ENCODE peak calls at places on chromosomes 2 and 18, in four cellular contexts. M is body of pancreas, G is mucosa of descending colon, J is ovary. Z is an unnamed sample.

GRCh38 chr18:58288922-58289797 is 245.1 kb downstream of the NEDD4L start:
- DNase-seq in M (no peak), G (no peak), J (no peak), Z (no peak)

GRCh38 chr2:38149533-38149932 is 73.6 kb upstream of the CYP1B1 start:
- DNase-seq in M (no peak), G (no peak), J (no peak), Z (peak; percentile 54)

GRCh38 chr18:45119888-45120287 is 439.2 kb downstream of the SETBP1 start:
- DNase-seq in M (peak; percentile 22), G (no peak), J (no peak), Z (no peak)

GRCh38 chr2:46232860-46233259 is 64.3 kb upstream of the EPAS1 start:
- DNase-seq in M (no peak), G (no peak), J (no peak), Z (no peak)

GRCh38 chr2:147222506-147222905 is 622.3 kb upstream of the ACVR2A start:
- DNase-seq in M (no peak), G (no peak), J (no peak), Z (no peak)

GRCh38 chr2:207758010-207758409 is 11.7 kb downstream of the FZD5 start:
- DNase-seq in M (no peak), G (no peak), J (no peak), Z (no peak)

GRCh38 chr2:227783404-227784138 is 30.1 kb upstream of the CCL20 start:
- DNase-seq in M (no peak), G (no peak), J (no peak), Z (no peak)

GRCh38 chr2:53629527-53629926 is 138.1 kb upstream of the CHAC2 start:
- DNase-seq in M (no peak), G (no peak), J (no peak), Z (no peak)

GRCh38 chr2:51706220-51706619 is 674.3 kb upstream of the NRXN1 start:
- DNase-seq in M (no peak), G (no peak), J (no peak), Z (no peak)

GRCh38 chr18:10378688-10379465 is 75.6 kb upstream of the APCDD1 start:
- DNase-seq in M (no peak), G (no peak), J (no peak), Z (no peak)

GRCh38 chr18:58871514-58872490 is 7.1 kb downstream of the ZNF532 start:
- DNase-seq in M (no peak), G (no peak), J (no peak), Z (no peak)

GRCh38 chr2:222959358-222959757 is 92.6 kb upstream of the KCNE4 start:
- DNase-seq in M (no peak), G (no peak), J (no peak), Z (no peak)

GRCh38 chr2:1887915-1888314 is 143.6 kb upstream of the PXDN start:
- DNase-seq in M (no peak), G (no peak), J (no peak), Z (no peak)

DNA sequence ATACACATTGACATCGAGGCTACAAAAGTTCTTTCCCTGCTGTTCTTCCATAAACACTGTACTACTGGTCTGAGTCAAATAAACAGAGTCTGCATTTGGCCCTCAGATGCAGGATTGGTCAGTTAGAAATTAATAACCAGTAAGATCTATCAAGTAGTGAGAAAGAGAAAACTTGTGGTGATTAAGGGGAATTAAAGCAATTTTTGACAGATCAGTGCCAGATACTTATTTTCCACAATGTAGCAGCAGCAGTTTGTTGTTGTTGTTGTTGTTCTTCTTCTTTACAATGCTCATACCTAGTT is 85.0 kb downstream of the IKZF2 start:
- DNase-seq in M (no peak), G (no peak), J (no peak), Z (no peak)
- H3K4me3 ChIP-seq in M (no peak overlapping the region), G (no peak overlapping the region), J (no peak overlapping the region), Z (peak overlapping the region; percentile 25)

GRCh38 chr18:76456823-76457222 is 38.2 kb downstream of the ZNF516 start:
- DNase-seq in M (no peak), G (no peak), J (no peak), Z (no peak)

GRCh38 chr18:76458522-76459311 is 36.3 kb downstream of the ZNF516 start:
- DNase-seq in M (no peak), G (no peak), J (peak; percentile 43), Z (peak; percentile 37)

GRCh38 chr18:76456018-76456750 is 38.9 kb downstream of the ZNF516 start:
- DNase-seq in M (peak; percentile 9), G (no peak), J (peak; percentile 29), Z (no peak)

GRCh38 chr18:76457957-76458356 is 37.1 kb downstream of the ZNF516 start:
- DNase-seq in M (no peak), G (no peak), J (no peak), Z (no peak)

GRCh38 chr18:76457475-76457874 is 37.6 kb downstream of the ZNF516 start:
- DNase-seq in M (no peak), G (no peak), J (peak; percentile 27), Z (no peak)
- H3K4me1 ChIP-seq in M (peaks cover 47% of the 10 kb centered on the region), G (no peaks in the 10 kb centered on the region), J (peaks cover 33% of the 10 kb centered on the region), Z (peaks cover 9% of the 10 kb centered on the region)

GRCh38 chr2:236166781-236167296 is 1.3 kb downstream of the GBX2 start:
- DNase-seq in M (no peak), G (no peak), J (no peak), Z (no peak)

GRCh38 chr2:236165491-236166156 is 2.6 kb downstream of the GBX2 start:
- DNase-seq in M (no peak), G (no peak), J (no peak), Z (no peak)

GRCh38 chr2:236164983-236165301 is 3.2 kb downstream of the GBX2 start:
- DNase-seq in M (no peak), G (no peak), J (no peak), Z (no peak)

GRCh38 chr2:236167297-236168109 is 683 bp downstream of the GBX2 start:
- DNase-seq in M (no peak), G (no peak), J (no peak), Z (no peak)

GRCh38 chr2:236166157-236166780 is 1.9 kb downstream of the GBX2 start:
- DNase-seq in M (no peak), G (no peak), J (no peak), Z (no peak)
- H3K4me3 ChIP-seq in M (peak overlapping the region; percentile 5), G (no peak overlapping the region), J (no peak overlapping the region), Z (peak overlapping the region; percentile 30)

DNA sequence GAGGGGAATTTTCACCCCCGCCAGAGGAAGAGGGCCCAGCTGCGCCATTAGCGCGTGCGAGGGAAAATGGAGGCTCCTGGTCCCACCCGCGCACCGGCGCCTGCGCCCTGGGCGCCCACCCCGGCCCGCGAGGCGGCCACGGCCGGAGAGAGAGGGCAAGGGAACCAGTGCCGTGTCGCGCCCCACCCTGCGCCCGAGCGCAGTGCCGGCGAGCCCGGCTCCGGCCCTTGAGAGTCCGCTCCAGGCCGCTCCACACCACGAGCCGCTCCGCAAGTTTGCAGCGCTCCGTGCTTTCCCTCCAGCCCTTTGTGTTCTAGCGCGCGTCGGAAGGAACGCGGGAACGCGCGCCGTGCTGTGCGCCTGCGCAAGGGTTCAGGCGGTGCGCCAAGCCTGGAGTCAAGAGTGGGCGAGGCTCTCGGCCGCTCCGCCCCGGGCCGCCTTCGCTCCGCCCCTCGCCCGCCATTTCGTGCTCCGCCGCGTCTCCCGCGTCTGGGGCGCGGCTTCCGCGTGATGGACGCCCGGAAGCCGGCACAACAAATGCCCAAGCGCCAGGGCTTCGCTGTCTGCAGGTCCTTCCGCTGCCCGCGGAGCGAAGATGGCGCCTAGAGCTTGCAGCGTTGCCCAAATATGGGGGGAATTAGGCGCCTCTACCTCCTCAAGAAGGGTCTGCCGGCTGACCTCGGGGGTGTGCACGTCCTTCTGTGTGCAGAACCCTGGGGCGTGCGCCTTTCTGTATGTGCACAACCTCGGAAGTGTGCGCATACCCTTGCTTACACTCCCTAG is 46.1 kb upstream of the PTMA start:
- DNase-seq in M (peak; percentile 98), G (peak; percentile 98), J (peak; percentile 99), Z (peak; percentile 97)
- H3K4me1 ChIP-seq in M (peaks cover 37% of the 10 kb centered on the region), G (peaks cover 31% of the 10 kb centered on the region), J (peaks cover 5% of the 10 kb centered on the region), Z (peaks cover 30% of the 10 kb centered on the region)

GRCh38 chr2:190545082-190545481 is 10.6 kb upstream of the NEMP2 start:
- DNase-seq in M (no peak), G (no peak), J (no peak), Z (no peak)
- H3K4me3 ChIP-seq in M (no peak overlapping the region), G (no peak overlapping the region), J (no peak overlapping the region), Z (peak overlapping the region; percentile 12)

DNA sequence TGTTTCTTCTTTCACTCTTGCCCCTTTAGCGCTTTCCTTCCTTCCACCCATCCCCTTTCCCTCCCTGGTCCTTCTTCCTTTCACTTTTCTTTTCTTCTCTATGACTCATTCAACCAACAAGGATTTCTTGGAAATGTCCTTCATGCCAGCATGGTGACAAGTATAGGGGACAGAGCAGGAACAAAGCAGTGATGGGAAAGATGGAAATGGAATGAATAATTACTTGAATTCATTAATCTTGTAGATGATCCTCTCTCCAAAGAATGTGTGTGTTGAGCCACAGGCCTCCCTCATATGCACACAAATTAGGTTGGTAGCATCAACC is 1.5 kb downstream of the VAMP5 start:
- DNase-seq in M (no peak), G (no peak), J (no peak), Z (no peak)
- H3K4me1 ChIP-seq in M (peaks cover 55% of the 10 kb centered on the region), G (peaks cover 19% of the 10 kb centered on the region), J (peaks cover 17% of the 10 kb centered on the region), Z (peaks cover 84% of the 10 kb centered on the region)

GRCh38 chr2:241950878-241951331 is 81.4 kb downstream of the RTP5 start:
- DNase-seq in M (peak; percentile 83), G (peak; percentile 88), J (peak; percentile 90), Z (peak; percentile 81)
- H3K4me3 ChIP-seq in M (no peak overlapping the region), G (no peak overlapping the region), J (no peak overlapping the region), Z (peak overlapping the region; percentile 12)

GRCh38 chr2:65267008-65267407 is 39.4 kb downstream of the ACTR2 start:
- DNase-seq in M (no peak), G (no peak), J (no peak), Z (no peak)
- H3K4me1 ChIP-seq in M (no peaks in the 10 kb centered on the region), G (peaks cover 6% of the 10 kb centered on the region), J (no peaks in the 10 kb centered on the region), Z (peaks cover 17% of the 10 kb centered on the region)

Z was measured in lower lobe of right lung.